ENCODE peak calls at places on chromosomes 11 and 22, in four cellular contexts. Q is thoracic aorta, K is AG09309, D is right atrium auricular region. O is an unnamed sample.

GRCh38 chr11:108398439-108398838 is 68.9 kb downstream of the C11orf65 start:
- DNase-seq in K (no peak), Q (no peak), D (no peak), O (no peak)

GRCh38 chr22:17234144-17234623 is 14.9 kb upstream of the ADA2 start:
- DNase-seq in Q (no peak), K (no peak), D (no peak), O (no peak)

GRCh38 chr22:46079861-46080821 is 70.2 kb upstream of the PPARA start:
- DNase-seq in K (peak), D (peak), Q (peak), O (no peak)

GRCh38 chr11:112291191-112291590 is 30.5 kb upstream of the PLET1 start:
- DNase-seq in D (no peak), Q (no peak), K (no peak), O (no peak)

GRCh38 chr11:62050716-62051115 is 73.1 kb upstream of the INCENP start:
- DNase-seq in D (no peak), Q (no peak), K (no peak), O (no peak)

GRCh38 chr11:62500066-62501035 is 46.3 kb downstream of the AHNAK start:
- DNase-seq in K (no peak), Q (no peak), D (no peak), O (no peak)

GRCh38 chr22:35978889-35979288 is 49.7 kb downstream of the RBFOX2 start:
- DNase-seq in Q (no peak), D (no peak), K (no peak), O (no peak)

GRCh38 chr11:124884340-124884739 is 13.3 kb downstream of the ROBO4 start:
- DNase-seq in K (no peak), D (no peak), Q (no peak), O (no peak)

GRCh38 chr11:106961518-106961917 is 56.8 kb downstream of the GUCY1A2 start:
- DNase-seq in K (peak), Q (no peak), D (no peak), O (peak)

GRCh38 chr11:122137081-122137793 is 21.2 kb upstream of the BLID start:
- DNase-seq in D (no peak), K (peak), Q (no peak), O (peak)

GRCh38 chr22:20985720-20986119 is 3.6 kb downstream of the LZTR1 start:
- DNase-seq in K (no peak), D (no peak), Q (no peak), O (no peak)

GRCh38 chr11:34513674-34513995 is at the start of gene ELF5:
- DNase-seq in D (no peak), K (no peak), Q (no peak), O (no peak)

GRCh38 chr22:43885786-43886185 is 6.0 kb downstream of the PNPLA5 start:
- DNase-seq in D (no peak), K (no peak), Q (no peak), O (no peak)

GRCh38 chr11:73149105-73149504 is 7.0 kb upstream of the FCHSD2 start:
- DNase-seq in D (peak), Q (no peak), K (no peak), O (no peak)

GRCh38 chr22:22431271-22432220 is 77.0 kb downstream of the ZNF280B start:
- DNase-seq in K (peak), Q (peak), D (peak), O (peak)

GRCh38 chr11:63505857-63506528 is at the start of gene LGALS12:
- DNase-seq in D (no peak), Q (no peak), K (no peak), O (no peak)

GRCh38 chr22:49785841-49786451 is 41.7 kb downstream of the BRD1 start:
- DNase-seq in D (no peak), K (no peak), Q (no peak), O (no peak)

GRCh38 chr11:120040136-120040840 is 97.6 kb downstream of the TRIM29 start:
- DNase-seq in K (no peak), D (no peak), Q (no peak), O (no peak)

GRCh38 chr11:10898003-10898762 is 40.3 kb upstream of the ZBED5 start:
- DNase-seq in K (no peak), Q (no peak), D (no peak), O (no peak)

GRCh38 chr22:45878901-45879551 is 97.9 kb downstream of the WNT7B start:
- DNase-seq in K (no peak), D (no peak), Q (no peak), O (no peak)

GRCh38 chr11:36305047-36305446 is 9.0 kb downstream of the PRR5L start:
- DNase-seq in Q (no peak), K (no peak), D (no peak), O (no peak)

GRCh38 chr11:36309779-36310178 is 13.7 kb downstream of the PRR5L start:
- DNase-seq in D (no peak), Q (no peak), K (no peak), O (no peak)

GRCh38 chr11:36308577-36308976 is 12.5 kb downstream of the PRR5L start:
- DNase-seq in D (no peak), K (no peak), Q (no peak), O (no peak)

GRCh38 chr11:36304349-36304748 is 8.3 kb downstream of the PRR5L start:
- DNase-seq in D (no peak), Q (no peak), K (no peak), O (no peak)

DNA sequence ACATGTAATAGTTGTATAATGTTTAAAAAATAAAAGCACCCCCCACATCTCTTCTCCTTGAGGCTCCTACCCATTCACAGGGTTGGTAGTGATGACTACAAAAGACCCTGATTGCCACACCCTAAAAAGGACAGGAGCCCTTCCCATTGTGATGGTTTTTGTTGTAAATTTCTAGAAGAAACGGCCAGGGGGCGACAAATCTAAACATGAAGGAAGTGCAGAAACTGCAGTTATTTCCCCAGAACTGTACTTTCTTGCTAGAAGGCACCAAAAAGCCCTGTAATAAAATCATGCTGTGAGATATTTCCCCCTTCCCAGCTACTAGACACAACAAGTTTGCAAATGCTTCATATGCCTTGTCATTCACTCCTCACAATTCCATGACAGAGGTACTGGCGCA is 10.8 kb downstream of the PRR5L start:
- DNase-seq in D (no peak), Q (no peak), K (no peak), O (no peak)
- TF ChIP-seq CTCF in D (no peak), Q (no peak), K (peak), O (peak)

DNA sequence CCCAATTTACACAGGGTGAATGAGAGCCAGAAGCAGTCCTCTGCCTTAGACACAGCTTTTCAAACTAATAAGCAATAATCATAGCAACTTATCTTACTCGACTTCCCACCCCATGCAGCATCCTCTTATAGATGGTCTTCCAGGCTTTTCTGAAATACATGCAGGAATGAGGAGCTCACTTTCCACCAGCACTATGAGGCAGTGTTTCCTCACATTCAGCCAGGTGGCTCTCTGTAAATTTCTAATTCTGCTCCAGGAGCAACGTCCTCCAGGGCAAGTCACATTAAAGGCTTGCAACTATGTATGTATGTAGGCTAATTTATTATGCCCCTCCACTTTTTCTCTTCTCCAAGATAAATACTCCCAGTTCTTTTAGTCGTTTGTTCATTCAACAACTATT is 60.0 kb downstream of the PAK1 start:
- DNase-seq in D (no peak), K (no peak), Q (no peak), O (no peak)
- TF ChIP-seq CTCF in D (no peak), K (no peak), Q (no peak), O (no peak)

GRCh38 chr11:287821-288327 is 1.1 kb upstream of the PGGHG start:
- DNase-seq in D (no peak), K (no peak), Q (no peak), O (no peak)
- TF ChIP-seq CTCF in D (no peak), K (no peak), Q (no peak), O (no peak)

GRCh38 chr11:126573325-126574076 is 218.0 kb downstream of the ST3GAL4 start:
- DNase-seq in K (no peak), D (no peak), Q (no peak), O (no peak)
- TF ChIP-seq CTCF in K (peak), D (no peak), Q (no peak), O (peak)

DNA sequence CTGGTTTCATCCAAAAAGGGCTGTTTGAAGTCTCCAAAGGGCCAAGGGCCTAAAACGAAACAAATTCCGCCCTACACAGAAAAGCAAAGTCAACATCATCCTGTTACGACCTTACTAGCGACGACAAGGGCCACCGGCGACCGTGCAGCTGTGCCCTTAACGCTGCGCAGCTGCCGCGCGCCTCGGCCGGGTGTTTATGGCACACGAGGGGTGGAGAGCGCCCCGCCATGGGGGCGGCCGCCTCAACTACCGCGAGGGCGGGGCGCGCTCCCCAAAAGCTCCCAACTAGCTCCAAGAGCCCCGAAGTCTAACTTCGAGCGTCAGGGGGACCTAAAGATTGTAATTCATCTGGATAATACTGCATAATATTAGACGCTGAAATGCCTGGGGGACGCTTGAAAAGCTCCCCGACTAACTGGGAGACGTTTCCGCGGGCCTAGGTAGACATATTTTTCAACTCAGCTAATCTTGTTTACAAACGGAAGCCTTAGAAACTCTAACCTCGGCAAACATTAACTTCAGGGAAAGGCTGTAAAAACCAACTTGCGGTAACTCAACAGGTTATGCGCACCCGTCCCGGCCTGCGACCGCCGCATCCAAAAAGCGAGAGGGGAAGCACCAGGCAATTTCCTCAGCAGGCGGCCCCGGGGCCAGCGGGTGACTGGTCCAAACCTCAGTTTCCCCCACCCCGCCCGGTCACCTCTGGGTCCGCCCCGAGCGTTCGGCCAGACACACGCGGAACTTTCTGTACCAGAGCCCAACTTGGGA is 688 bp downstream of the TMEM123 start:
- DNase-seq in Q (no peak), D (peak), K (no peak), O (no peak)
- TF ChIP-seq CTCF in Q (no peak), D (no peak), K (no peak), O (peak)

DNA sequence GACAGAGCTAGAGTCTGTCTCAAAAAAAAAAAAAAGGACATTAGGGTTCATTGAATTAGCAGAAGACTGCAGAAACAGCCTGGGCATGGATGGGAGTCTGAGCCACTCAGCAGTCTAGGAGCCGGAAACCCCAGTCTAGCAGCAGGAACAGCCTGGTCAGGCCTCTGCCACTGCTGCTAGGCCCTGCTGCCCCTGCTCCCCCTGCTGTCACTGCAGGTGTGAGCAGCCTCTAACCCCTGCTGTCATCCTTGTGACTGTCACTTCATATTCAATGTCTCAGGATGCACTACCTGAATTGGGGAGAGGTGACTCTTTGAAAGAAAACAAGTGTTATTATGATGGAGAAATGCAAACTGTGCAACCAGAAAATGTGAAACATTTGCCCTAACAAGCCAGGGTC is 7.0 kb upstream of the DDX17 start:
- DNase-seq in D (no peak), K (no peak), Q (no peak), O (no peak)
- TF ChIP-seq CTCF in D (no peak), K (peak), Q (no peak), O (no peak)

DNA sequence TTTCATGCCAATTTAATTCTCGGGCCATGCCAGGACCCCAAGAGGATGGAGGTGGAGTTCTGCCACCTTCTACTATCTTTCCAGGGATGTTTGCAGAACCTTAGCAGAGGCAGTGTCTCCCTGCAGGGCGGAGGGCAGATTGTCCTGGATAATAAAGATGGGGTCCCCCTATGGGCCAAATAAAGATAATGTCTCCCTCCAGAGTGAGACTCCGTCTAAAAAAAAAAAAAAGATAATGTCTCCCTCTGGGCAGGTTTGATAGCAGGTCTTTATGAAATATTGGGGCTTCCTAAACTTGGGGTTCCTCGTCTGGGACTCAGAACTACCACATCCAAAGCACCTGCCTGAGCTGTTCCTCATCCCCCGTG is 27.2 kb upstream of the SYT8 start:
- DNase-seq in Q (no peak), D (no peak), K (no peak), O (no peak)
- TF ChIP-seq CTCF in Q (no peak), D (no peak), K (no peak), O (no peak)

DNA sequence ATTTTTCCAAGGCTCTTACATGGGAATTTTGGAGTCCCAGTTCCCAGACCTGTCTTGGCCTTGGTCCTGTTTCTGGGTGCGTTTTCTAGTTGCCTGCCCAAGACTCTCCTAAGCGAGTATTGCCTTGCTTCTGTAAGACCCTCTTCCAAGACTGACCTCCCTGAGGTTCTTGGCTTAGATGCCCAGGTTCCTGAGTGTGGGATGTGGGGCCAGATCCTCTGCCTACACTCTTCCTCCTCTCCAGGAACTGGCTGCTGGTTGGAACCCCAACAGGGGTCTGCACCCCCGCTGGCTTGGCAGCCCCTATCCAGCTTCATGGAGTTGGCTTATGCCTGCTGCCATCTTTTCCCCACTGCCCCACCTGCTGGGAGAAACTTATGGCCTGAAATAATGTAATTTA is 429.5 kb downstream of the TENM4 start:
- DNase-seq in K (no peak), Q (no peak), D (no peak), O (no peak)
- TF ChIP-seq CTCF in K (no peak), Q (no peak), D (no peak), O (no peak)

GRCh38 chr11:64865286-64866172 is 12.9 kb downstream of the EHD1 start:
- DNase-seq in D (no peak), Q (no peak), K (no peak), O (no peak)

GRCh38 chr11:64864135-64864472 is 14.3 kb downstream of the EHD1 start:
- DNase-seq in Q (no peak), D (no peak), K (no peak), O (no peak)

GRCh38 chr11:64864473-64865285 is 13.7 kb downstream of the EHD1 start:
- DNase-seq in D (peak), Q (peak), K (no peak), O (peak)

GRCh38 chr11:64862914-64863313 is 15.5 kb downstream of the EHD1 start:
- DNase-seq in D (no peak), K (no peak), Q (no peak), O (no peak)

GRCh38 chr11:64863381-64864060 is 14.9 kb downstream of the EHD1 start:
- DNase-seq in K (no peak), D (no peak), Q (no peak), O (no peak)
- TF ChIP-seq CTCF in K (no peak), D (no peak), Q (no peak), O (no peak)

DNA sequence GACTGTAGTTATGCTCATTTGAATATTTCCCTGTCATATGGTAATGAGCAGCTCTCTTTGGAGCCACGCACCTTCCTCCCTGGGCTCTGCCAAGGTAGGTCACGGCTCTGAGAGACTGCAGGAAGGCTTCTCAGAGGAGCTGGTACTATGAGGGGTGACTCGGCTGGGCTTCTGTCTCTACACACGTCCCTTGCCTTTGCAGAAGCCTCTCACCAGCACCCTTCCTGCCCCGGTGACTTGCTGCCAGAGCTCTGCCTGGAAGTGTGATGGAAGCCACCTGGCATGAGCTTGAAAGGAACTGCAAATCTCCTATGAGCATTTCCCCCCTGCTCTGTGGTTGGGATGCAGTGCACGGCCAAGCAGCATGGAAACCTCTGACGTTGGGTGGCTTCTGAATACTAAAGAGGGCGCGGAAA is 74.2 kb downstream of the KIRREL3 start:
- DNase-seq in K (no peak), Q (no peak), D (no peak), O (no peak)
- TF ChIP-seq CTCF in K (no peak), Q (no peak), D (no peak), O (no peak)

O was measured in AG04450.